ENCODE peak calls at places on chromosomes 4 and X, in seven cellular contexts. S is neuronal stem cell; D is cardiac muscle cell; W is mesenchymal stem cell; L is uterus; Q is iPS DF 6.9; J is CD8-positive, alpha-beta memory T cell. B is an unnamed sample.

GRCh38 chrX:118693843-118694242 is 33.6 kb upstream of the IL13RA1 start:
- DNase-seq in S (no peak), D (no peak), W (no peak), L (no peak), Q (no peak), J (no peak), B (no peak)

GRCh38 chr4:148444296-148445070 is 2.3 kb upstream of the NR3C2 start:
- DNase-seq in S (peak; percentile 48), D (peak; percentile 63), W (peak; percentile 5), L (peak; percentile 40), Q (no peak), J (peak; percentile 37), B (peak; percentile 57)

GRCh38 chrX:93422693-93423092 is 250.7 kb downstream of the NAP1L3 start:
- DNase-seq in S (peak; percentile 26), D (peak; percentile 76), W (no peak), L (no peak), Q (peak; percentile 11), J (no peak), B (peak; percentile 37)

GRCh38 chr4:40933272-40934053 is 183.7 kb downstream of the NSUN7 start:
- DNase-seq in S (no peak), D (no peak), W (no peak), L (no peak), Q (no peak), J (no peak), B (no peak)

GRCh38 chr4:22720091-22720490 is 27.4 kb downstream of the GBA3 start:
- DNase-seq in S (no peak), D (no peak), W (peak; percentile 73), L (no peak), Q (no peak), J (no peak), B (no peak)

GRCh38 chr4:111837761-111838160 is 307.5 kb upstream of the FAM241A start:
- DNase-seq in S (no peak), D (no peak), W (no peak), L (no peak), Q (no peak), J (no peak), B (no peak)

GRCh38 chrX:107684956-107685385 is 56.7 kb downstream of the PRPS1 start:
- DNase-seq in S (no peak), D (peak; percentile 55), W (peak; percentile 67), L (peak; percentile 81), Q (no peak), J (no peak), B (no peak)

GRCh38 chrX:14504960-14505538 is 24.3 kb upstream of the GLRA2 start:
- DNase-seq in S (no peak), D (no peak), W (no peak), L (no peak), Q (no peak), J (no peak), B (no peak)

GRCh38 chr4:2830632-2831610 is 12.7 kb upstream of the ADD1 start:
- DNase-seq in S (no peak), D (no peak), W (no peak), L (no peak), Q (no peak), J (no peak), B (no peak)

GRCh38 chr4:4387531-4388311 is 819 bp downstream of the NSG1 start:
- DNase-seq in S (no peak), D (no peak), W (peak; percentile 18), L (no peak), Q (no peak), J (no peak), B (peak; percentile 57)

GRCh38 chr4:75308049-75308448 is 206.2 kb downstream of the RCHY1 start:
- DNase-seq in S (no peak), D (no peak), W (no peak), L (no peak), Q (no peak), J (no peak), B (no peak)

GRCh38 chrX:56745019-56745418 is 16.0 kb downstream of the NBDY start:
- DNase-seq in S (no peak), D (no peak), W (peak; percentile 66), L (no peak), Q (no peak), J (no peak), B (no peak)

GRCh38 chrX:47452112-47452511 is 30.9 kb downstream of the ZNF41 start:
- DNase-seq in S (no peak), D (no peak), W (no peak), L (no peak), Q (no peak), J (no peak), B (no peak)

GRCh38 chrX:47446431-47446830 is 36.6 kb downstream of the ZNF41 start:
- DNase-seq in S (no peak), D (no peak), W (no peak), L (no peak), Q (no peak), J (no peak), B (no peak)

GRCh38 chrX:47446971-47447370 is 36.1 kb downstream of the ZNF41 start:
- DNase-seq in S (no peak), D (no peak), W (no peak), L (no peak), Q (no peak), J (no peak), B (no peak)

GRCh38 chrX:47447607-47448006 is 35.4 kb downstream of the ZNF41 start:
- DNase-seq in S (no peak), D (no peak), W (no peak), L (no peak), Q (no peak), J (no peak), B (no peak)

GRCh38 chrX:47448165-47448806 is 34.7 kb downstream of the ZNF41 start:
- DNase-seq in S (no peak), D (no peak), W (no peak), L (no peak), Q (no peak), J (no peak), B (no peak)
- H3K9me3 ChIP-seq in S (peaks cover 16% of the 10 kb centered on the region), D (peaks cover 3% of the 10 kb centered on the region), W (peaks cover 87% of the 10 kb centered on the region), L (no peaks in the 10 kb centered on the region), Q (peaks cover 2% of the 10 kb centered on the region), J (peaks cover 21% of the 10 kb centered on the region), B (peaks cover 26% of the 10 kb centered on the region)

GRCh38 chr4:161496-162284 is 37.4 kb downstream of the ZNF718 start:
- DNase-seq in S (no peak), D (no peak), W (peak; percentile 4), L (no peak), Q (no peak), J (no peak), B (no peak)
- H3K9me3 ChIP-seq in S (peaks cover 10% of the 10 kb centered on the region), D (peaks cover 22% of the 10 kb centered on the region), W (peaks cover 89% of the 10 kb centered on the region), L (peaks cover 5% of the 10 kb centered on the region), Q (peaks cover 5% of the 10 kb centered on the region), J (peaks cover 43% of the 10 kb centered on the region), B (peaks cover 32% of the 10 kb centered on the region)

DNA sequence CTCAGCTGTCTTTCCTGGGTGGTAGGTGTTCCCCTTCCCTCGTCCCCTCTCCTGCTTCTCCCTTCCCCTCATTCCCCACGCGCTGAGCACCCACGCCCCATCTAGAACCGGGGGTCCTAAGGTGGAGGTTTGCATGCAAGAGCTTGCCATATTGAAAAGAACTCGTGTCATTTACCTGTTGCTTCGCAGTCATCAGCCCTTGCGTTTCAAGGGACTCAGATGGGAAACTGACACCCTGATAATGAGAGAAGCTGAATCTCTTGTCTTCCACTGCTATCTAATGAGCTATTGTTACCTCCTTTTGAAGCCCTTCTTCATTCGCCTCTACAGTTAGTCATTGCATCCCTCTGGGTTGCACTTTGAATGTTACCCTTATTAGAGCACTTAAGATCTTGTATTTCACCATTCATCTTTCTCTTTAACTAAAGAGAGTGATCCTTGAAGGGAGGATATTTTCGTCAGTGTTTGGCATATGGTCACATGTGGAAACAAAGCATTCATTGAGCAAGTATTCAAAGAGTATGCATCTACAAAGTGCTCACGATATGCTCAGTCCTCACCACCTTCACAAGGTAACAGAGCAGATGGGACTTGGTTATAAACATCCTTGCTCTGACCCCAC is 25.7 kb downstream of the ARL9 start:
- DNase-seq in S (no peak), D (no peak), W (peak; percentile 5), L (no peak), Q (no peak), J (no peak), B (no peak)
- H3K9me3 ChIP-seq in S (peaks cover 5% of the 10 kb centered on the region), D (no peaks in the 10 kb centered on the region), W (no peaks in the 10 kb centered on the region), L (no peaks in the 10 kb centered on the region), Q (no peaks in the 10 kb centered on the region), J (no peaks in the 10 kb centered on the region), B (no peaks in the 10 kb centered on the region)

GRCh38 chrX:135389717-135390116 is 32.0 kb upstream of the SMIM10L2A start:
- DNase-seq in S (no peak), D (no peak), W (no peak), L (no peak), Q (no peak), J (no peak), B (peak; percentile 98)

GRCh38 chrX:135393046-135393445 is 28.7 kb upstream of the SMIM10L2A start:
- DNase-seq in S (no peak), D (no peak), W (no peak), L (no peak), Q (no peak), J (no peak), B (no peak)

GRCh38 chrX:135389243-135389642 is 32.5 kb upstream of the SMIM10L2A start:
- DNase-seq in S (no peak), D (no peak), W (no peak), L (no peak), Q (no peak), J (no peak), B (no peak)

GRCh38 chrX:135391734-135392133 is 30.0 kb upstream of the SMIM10L2A start:
- DNase-seq in S (no peak), D (no peak), W (no peak), L (no peak), Q (no peak), J (no peak), B (no peak)

GRCh38 chrX:135388841-135389240 is 32.9 kb upstream of the SMIM10L2A start:
- DNase-seq in S (no peak), D (no peak), W (no peak), L (no peak), Q (no peak), J (no peak), B (peak; percentile 88)
- H3K9me3 ChIP-seq in S (no peaks in the 10 kb centered on the region), D (no peaks in the 10 kb centered on the region), W (no peaks in the 10 kb centered on the region), L (no peaks in the 10 kb centered on the region), Q (no peaks in the 10 kb centered on the region), J (no peaks in the 10 kb centered on the region), B (no peaks in the 10 kb centered on the region)

GRCh38 chrX:75649829-75650228 is 127.0 kb upstream of the ZDHHC15 start:
- DNase-seq in S (no peak), D (no peak), W (no peak), L (no peak), Q (no peak), J (no peak), B (no peak)
- H3K9me3 ChIP-seq in S (no peaks in the 10 kb centered on the region), D (no peaks in the 10 kb centered on the region), W (peaks cover 35% of the 10 kb centered on the region), L (no peaks in the 10 kb centered on the region), Q (no peaks in the 10 kb centered on the region), J (no peaks in the 10 kb centered on the region), B (no peaks in the 10 kb centered on the region)

DNA sequence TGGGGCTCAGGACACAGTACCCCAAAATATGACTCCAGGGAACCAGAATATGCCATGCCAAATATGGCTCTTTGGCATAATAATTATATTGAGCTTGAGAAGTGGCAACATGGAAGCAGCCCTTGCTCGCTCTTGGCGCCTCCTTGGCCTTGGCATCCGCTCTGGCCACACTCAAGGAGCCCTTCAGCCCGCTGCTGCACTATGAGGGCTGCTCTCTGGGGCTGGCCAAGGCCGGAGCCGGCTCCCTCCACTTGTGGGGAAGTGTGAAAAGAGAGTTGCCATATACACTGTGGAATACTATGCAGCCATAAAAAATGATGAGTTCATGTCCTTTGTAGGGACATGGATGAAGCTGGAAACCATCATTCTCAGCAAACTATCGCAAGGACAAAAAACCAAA is 18.4 kb upstream of the HERC6 start:
- DNase-seq in S (no peak), D (no peak), W (no peak), L (no peak), Q (no peak), J (no peak), B (no peak)
- H3K9me3 ChIP-seq in S (peaks cover 4% of the 10 kb centered on the region), D (no peaks in the 10 kb centered on the region), W (peaks cover 12% of the 10 kb centered on the region), L (no peaks in the 10 kb centered on the region), Q (no peaks in the 10 kb centered on the region), J (no peaks in the 10 kb centered on the region), B (peaks cover 3% of the 10 kb centered on the region)

GRCh38 chrX:145923376-145923775 is 105.7 kb downstream of the SLITRK2 start:
- DNase-seq in S (no peak), D (no peak), W (no peak), L (no peak), Q (no peak), J (no peak), B (no peak)
- H3K9me3 ChIP-seq in S (no peaks in the 10 kb centered on the region), D (no peaks in the 10 kb centered on the region), W (peaks cover 6% of the 10 kb centered on the region), L (no peaks in the 10 kb centered on the region), Q (peaks cover 2% of the 10 kb centered on the region), J (no peaks in the 10 kb centered on the region), B (no peaks in the 10 kb centered on the region)